ENCODE peak calls at places on chromosomes 16 and 17, in six cellular contexts. O is GOT3; D is activated naive CD8-positive, alpha-beta T cell treated with anti-CD3 and anti-CD28 coated beads, Interleukin-2, amount 50 U/mL, for 24 hours; G is RWPE2; Y is H7; Z is prostate gland. I is an unnamed sample.
A peak's percentile ranks its signal among the peaks of the same experiment; 100 is the strongest.

GRCh38 chr16:84508502-84508901 is 4.0 kb upstream of the MEAK7 start:
- DNase-seq in D (no peak), O (no peak), Z (no peak), G (no peak), Y (no peak), I (no peak)

GRCh38 chr16:75062135-75062943 is 54.2 kb downstream of the LDHD start:
- DNase-seq in G (no peak), D (no peak), Z (no peak), O (no peak), Y (no peak), I (no peak)

GRCh38 chr16:23174622-23175021 is 7.9 kb upstream of the SCNN1G start:
- DNase-seq in Y (peak; percentile 54), Z (no peak), D (no peak), O (no peak), G (no peak), I (no peak)

GRCh38 chr17:61002316-61002736 is 324.7 kb downstream of the BCAS3 start:
- DNase-seq in Z (no peak), O (no peak), D (no peak), G (no peak), Y (peak; percentile 2), I (peak; percentile 22)

GRCh38 chr17:2532146-2532720 is 20.5 kb upstream of the METTL16 start:
- DNase-seq in G (no peak), Z (no peak), O (no peak), Y (no peak), D (no peak), I (no peak)

GRCh38 chr17:72775914-72776313 is 316.6 kb downstream of the SLC39A11 start:
- DNase-seq in G (no peak), D (no peak), O (no peak), Y (no peak), Z (no peak), I (no peak)

GRCh38 chr17:5877366-5877765 is 192.8 kb upstream of the WSCD1 start:
- DNase-seq in O (no peak), Z (no peak), D (no peak), Y (no peak), G (no peak), I (no peak)

GRCh38 chr16:89489731-89490385 is 503 bp downstream of the ANKRD11 start:
- DNase-seq in Z (no peak), D (no peak), G (no peak), O (no peak), Y (no peak), I (no peak)

GRCh38 chr16:9008335-9009260 is 44.9 kb upstream of the USP7 start:
- DNase-seq in O (peak; percentile 35), Z (peak; percentile 51), Y (peak; percentile 95), D (peak; percentile 75), G (no peak), I (peak; percentile 54)

GRCh38 chr16:82181456-82182185 is 11.6 kb upstream of the MPHOSPH6 start:
- DNase-seq in G (no peak), D (no peak), O (no peak), Z (no peak), Y (no peak), I (no peak)

GRCh38 chr16:51813609-51814008 is 662.5 kb upstream of the SALL1 start:
- DNase-seq in Z (no peak), D (no peak), O (no peak), Y (peak; percentile 28), G (no peak), I (no peak)

GRCh38 chr16:72836985-72837384 is 210.9 kb downstream of the ZFHX3 start:
- DNase-seq in O (no peak), G (no peak), Y (peak; percentile 64), Z (no peak), D (no peak), I (no peak)

GRCh38 chr16:66695935-66696668 is 441 bp downstream of the CMTM4 start:
- DNase-seq in O (no peak), D (peak; percentile 32), Y (peak; percentile 87), G (peak; percentile 80), Z (peak; percentile 54), I (no peak)

GRCh38 chr17:34626141-34626681 is 46.8 kb downstream of the TMEM132E start:
- DNase-seq in Z (no peak), Y (peak; percentile 72), D (no peak), O (no peak), G (no peak), I (no peak)

GRCh38 chr16:66873685-66874055 is 6.6 kb upstream of the PDP2 start:
- DNase-seq in G (no peak), O (no peak), Z (no peak), D (no peak), Y (no peak), I (no peak)

GRCh38 chr16:87586201-87586782 is 16.0 kb upstream of the JPH3 start:
- DNase-seq in Y (peak; percentile 56), G (no peak), D (no peak), O (no peak), Z (no peak), I (no peak)